ENCODE peak calls at places on chromosomes 5 and 9, in five cellular contexts. One of them, this sample, is unnamed.

GRCh38 chr9:764105-764524 is 77.4 kb upstream of the DMRT1 start:
- DNase-seq in pancreas: peak; percentile 78
- DNase-seq in GM12865: peak; percentile 84
- DNase-seq in islet precursor cell: peak; percentile 88
- DNase-seq in activated effector memory CD4-positive, alpha-beta T cell treated with Interleukin-2 at 50 U/mL for 16 hours: no peak
- DNase-seq in this sample: peak; percentile 64

GRCh38 chr5:112479418-112479817 is 60.3 kb upstream of the EPB41L4A start:
- DNase-seq in activated effector memory CD4-positive, alpha-beta T cell treated with Interleukin-2 at 50 U/mL for 16 hours: no peak
- DNase-seq in islet precursor cell: peak; percentile 74
- DNase-seq in pancreas: no peak
- DNase-seq in GM12865: peak; percentile 26
- DNase-seq in this sample: no peak

GRCh38 chr5:149422429-149423286 is 43.6 kb upstream of the IL17B start:
- DNase-seq in islet precursor cell: peak; percentile 98
- DNase-seq in GM12865: no peak
- DNase-seq in pancreas: no peak
- DNase-seq in activated effector memory CD4-positive, alpha-beta T cell treated with Interleukin-2 at 50 U/mL for 16 hours: no peak
- DNase-seq in this sample: peak; percentile 89

GRCh38 chr5:55063220-55063863 is 39.1 kb upstream of the GZMA start:
- DNase-seq in GM12865: no peak
- DNase-seq in pancreas: no peak
- DNase-seq in islet precursor cell: no peak
- DNase-seq in activated effector memory CD4-positive, alpha-beta T cell treated with Interleukin-2 at 50 U/mL for 16 hours: no peak
- DNase-seq in this sample: no peak

GRCh38 chr5:90054612-90055011 is 354.9 kb downstream of the CETN3 start:
- DNase-seq in GM12865: no peak
- DNase-seq in islet precursor cell: no peak
- DNase-seq in pancreas: no peak
- DNase-seq in activated effector memory CD4-positive, alpha-beta T cell treated with Interleukin-2 at 50 U/mL for 16 hours: no peak
- DNase-seq in this sample: no peak

GRCh38 chr5:9335754-9336495 is 209.9 kb downstream of the SEMA5A start:
- DNase-seq in activated effector memory CD4-positive, alpha-beta T cell treated with Interleukin-2 at 50 U/mL for 16 hours: no peak
- DNase-seq in pancreas: no peak
- DNase-seq in GM12865: no peak
- DNase-seq in islet precursor cell: no peak
- DNase-seq in this sample: no peak

GRCh38 chr9:130940023-130940549 is 1.0 kb upstream of the FIBCD1 start:
- DNase-seq in activated effector memory CD4-positive, alpha-beta T cell treated with Interleukin-2 at 50 U/mL for 16 hours: no peak
- DNase-seq in islet precursor cell: peak; percentile 53
- DNase-seq in GM12865: no peak
- DNase-seq in pancreas: peak; percentile 82
- DNase-seq in this sample: no peak

GRCh38 chr5:157888814-157889532 is 30.0 kb upstream of the CLINT1 start:
- DNase-seq in pancreas: no peak
- DNase-seq in islet precursor cell: no peak
- DNase-seq in activated effector memory CD4-positive, alpha-beta T cell treated with Interleukin-2 at 50 U/mL for 16 hours: no peak
- DNase-seq in GM12865: no peak
- DNase-seq in this sample: no peak

GRCh38 chr5:8517461-8517860 is 648.5 kb downstream of the MTRR start:
- DNase-seq in islet precursor cell: peak; percentile 85
- DNase-seq in GM12865: no peak
- DNase-seq in activated effector memory CD4-positive, alpha-beta T cell treated with Interleukin-2 at 50 U/mL for 16 hours: no peak
- DNase-seq in pancreas: no peak
- DNase-seq in this sample: no peak

GRCh38 chr5:108747111-108748009 is at the start of gene FER:
- DNase-seq in GM12865: peak; percentile 83
- DNase-seq in activated effector memory CD4-positive, alpha-beta T cell treated with Interleukin-2 at 50 U/mL for 16 hours: peak; percentile 2
- DNase-seq in pancreas: no peak
- DNase-seq in islet precursor cell: peak; percentile 57
- DNase-seq in this sample: peak; percentile 13

GRCh38 chr5:1483856-1484255 is 38.6 kb upstream of the SLC6A3 start:
- DNase-seq in islet precursor cell: no peak
- DNase-seq in activated effector memory CD4-positive, alpha-beta T cell treated with Interleukin-2 at 50 U/mL for 16 hours: no peak
- DNase-seq in pancreas: peak; percentile 44
- DNase-seq in GM12865: no peak
- DNase-seq in this sample: no peak

GRCh38 chr5:13357937-13358336 is 586.6 kb downstream of the DNAH5 start:
- DNase-seq in pancreas: no peak
- DNase-seq in islet precursor cell: no peak
- DNase-seq in activated effector memory CD4-positive, alpha-beta T cell treated with Interleukin-2 at 50 U/mL for 16 hours: no peak
- DNase-seq in GM12865: no peak
- DNase-seq in this sample: no peak

GRCh38 chr9:89617978-89618377 is 13.2 kb downstream of the GADD45G start:
- DNase-seq in activated effector memory CD4-positive, alpha-beta T cell treated with Interleukin-2 at 50 U/mL for 16 hours: no peak
- DNase-seq in pancreas: peak; percentile 82
- DNase-seq in islet precursor cell: no peak
- DNase-seq in GM12865: no peak
- DNase-seq in this sample: no peak

GRCh38 chr9:112404367-112404979 is 24.6 kb downstream of the HSDL2 start:
- DNase-seq in pancreas: no peak
- DNase-seq in GM12865: no peak
- DNase-seq in islet precursor cell: no peak
- DNase-seq in activated effector memory CD4-positive, alpha-beta T cell treated with Interleukin-2 at 50 U/mL for 16 hours: no peak
- DNase-seq in this sample: no peak

GRCh38 chr5:159965031-159965837 is 43.7 kb upstream of the TTC1 start:
- DNase-seq in GM12865: peak; percentile 27
- DNase-seq in pancreas: peak; percentile 41
- DNase-seq in activated effector memory CD4-positive, alpha-beta T cell treated with Interleukin-2 at 50 U/mL for 16 hours: no peak
- DNase-seq in islet precursor cell: peak; percentile 86
- DNase-seq in this sample: peak; percentile 67

GRCh38 chr5:54234304-54234938 is 76.0 kb downstream of the ARL15 start:
- DNase-seq in GM12865: peak; percentile 57
- DNase-seq in pancreas: no peak
- DNase-seq in activated effector memory CD4-positive, alpha-beta T cell treated with Interleukin-2 at 50 U/mL for 16 hours: no peak
- DNase-seq in islet precursor cell: no peak
- DNase-seq in this sample: no peak

GRCh38 chr9:116572095-116572748 is 114.9 kb upstream of the TRIM32 start:
- DNase-seq in pancreas: peak; percentile 95
- DNase-seq in GM12865: peak; percentile 65
- DNase-seq in islet precursor cell: peak; percentile 94
- DNase-seq in activated effector memory CD4-positive, alpha-beta T cell treated with Interleukin-2 at 50 U/mL for 16 hours: no peak
- DNase-seq in this sample: peak; percentile 93